ENCODE peak calls at places on chromosome 21, in ten cellular contexts. I, S, W, L, K, H, M, X, N and G are unnamed samples.

GRCh38 chr21:31284797-31285397 is 59.2 kb downstream of the TIAM1 start:
- DNase-seq in W (no peak), X (peak), I (no peak), K (no peak), S (no peak), H (peak), L (no peak), M (peak), N (no peak), G (no peak)

GRCh38 chr21:29254550-29254949 is 44.2 kb upstream of the BACH1 start:
- DNase-seq in M (no peak), N (no peak), I (no peak), S (no peak), W (no peak), X (no peak), L (no peak), K (no peak), H (no peak), G (no peak)

GRCh38 chr21:36478207-36478701 is 1.7 kb downstream of the CLDN14 start:
- DNase-seq in S (no peak), K (no peak), W (no peak), H (peak), L (peak), M (peak), X (peak), I (peak), N (no peak), G (no peak)

GRCh38 chr21:31158789-31159581 is 120.7 kb upstream of the KRTAP19-8 start:
- DNase-seq in I (no peak), W (peak), K (no peak), N (peak), M (no peak), S (no peak), X (no peak), H (peak), L (no peak), G (peak)

GRCh38 chr21:43609501-43610340 is 49.6 kb downstream of the HSF2BP start:
- DNase-seq in K (no peak), S (no peak), N (peak), W (no peak), X (peak), I (no peak), M (peak), L (peak), H (peak), G (no peak)

GRCh38 chr21:42830456-42831455 is 48.6 kb downstream of the WDR4 start:
- DNase-seq in W (no peak), M (no peak), L (no peak), X (no peak), I (no peak), H (no peak), S (no peak), N (peak), K (no peak), G (peak)

GRCh38 chr21:27292229-27292628 is 325.3 kb upstream of the ADAMTS5 start:
- DNase-seq in X (peak), K (no peak), H (no peak), I (no peak), S (no peak), N (no peak), M (no peak), W (no peak), L (no peak), G (no peak)

GRCh38 chr21:29092102-29092959 is 18.9 kb upstream of the CCT8 start:
- DNase-seq in W (no peak), X (peak), N (no peak), K (no peak), H (peak), L (no peak), M (no peak), I (no peak), S (no peak), G (no peak)

GRCh38 chr21:43644609-43645008 is 14.7 kb downstream of the HSF2BP start:
- DNase-seq in H (peak), X (peak), L (no peak), K (no peak), I (no peak), M (no peak), S (no peak), N (no peak), W (no peak), G (no peak)

GRCh38 chr21:45153358-45154318 is 79.3 kb downstream of the ADARB1 start:
- DNase-seq in N (no peak), M (no peak), I (no peak), L (peak), H (peak), W (no peak), K (no peak), S (no peak), X (no peak), G (peak)

GRCh38 chr21:27219068-27219467 is 252.2 kb upstream of the ADAMTS5 start:
- DNase-seq in K (no peak), S (no peak), X (peak), M (no peak), N (no peak), W (no peak), I (no peak), L (peak), H (peak), G (no peak)

GRCh38 chr21:37525810-37526209 is 159.2 kb downstream of the DYRK1A start:
- DNase-seq in X (peak), H (peak), W (no peak), N (no peak), I (no peak), M (no peak), K (no peak), S (no peak), L (peak), G (no peak)

GRCh38 chr21:37551406-37552355 is 185.1 kb downstream of the DYRK1A start:
- DNase-seq in M (no peak), X (peak), W (no peak), H (peak), K (no peak), N (no peak), S (no peak), L (no peak), I (no peak), G (no peak)

GRCh38 chr21:42159560-42160110 is 59.3 kb upstream of the ABCG1 start:
- DNase-seq in S (no peak), M (no peak), X (no peak), W (no peak), L (no peak), H (no peak), N (no peak), I (no peak), K (no peak), G (no peak)

GRCh38 chr21:34612557-34612956 is 2.4 kb downstream of the RCAN1 start:
- DNase-seq in X (no peak), M (no peak), N (no peak), L (no peak), K (no peak), S (no peak), I (no peak), H (no peak), W (no peak), G (no peak)

GRCh38 chr21:29293495-29293894 is 5.2 kb upstream of the BACH1 start:
- DNase-seq in K (no peak), M (no peak), W (no peak), N (no peak), I (peak), X (no peak), S (no peak), H (no peak), L (no peak), G (peak)

GRCh38 chr21:16426936-16427335 is 697.2 kb downstream of the USP25 start:
- DNase-seq in I (no peak), M (no peak), L (no peak), K (no peak), N (no peak), S (no peak), X (no peak), H (peak), W (no peak), G (no peak)

GRCh38 chr21:36733857-36734256 is 34.9 kb downstream of the SIM2 start:
- DNase-seq in I (no peak), M (no peak), S (no peak), K (no peak), N (no peak), W (no peak), X (no peak), L (no peak), H (no peak), G (no peak)

GRCh38 chr21:30463713-30464112 is 16.5 kb downstream of the KRTAP19-1 start:
- DNase-seq in M (peak), I (peak), W (peak), S (no peak), N (peak), H (no peak), K (peak), X (peak), L (no peak), G (peak)

GRCh38 chr21:31335957-31336738 is 7.9 kb downstream of the TIAM1 start:
- DNase-seq in L (peak), H (peak), X (peak), M (peak), S (no peak), N (no peak), K (no peak), I (peak), W (no peak), G (no peak)

GRCh38 chr21:27802816-27803475 is 836.1 kb upstream of the ADAMTS5 start:
- DNase-seq in L (peak), K (peak), H (peak), I (peak), M (no peak), S (peak), N (peak), X (peak), W (peak), G (peak)

GRCh38 chr21:42632336-42632751 is 21.1 kb upstream of the PDE9A start:
- DNase-seq in I (no peak), K (no peak), N (no peak), W (peak), H (no peak), X (no peak), S (no peak), M (no peak), L (no peak), G (no peak)

GRCh38 chr21:45640888-45641479 is 2.5 kb upstream of the PCBP3 start:
- DNase-seq in L (no peak), S (no peak), N (peak), K (no peak), H (peak), X (no peak), I (peak), M (peak), W (peak), G (peak)

GRCh38 chr21:44364151-44365053 is 11.0 kb downstream of the TRPM2 start:
- DNase-seq in H (no peak), I (no peak), W (peak), M (no peak), X (no peak), L (no peak), K (no peak), S (no peak), N (no peak), G (no peak)

GRCh38 chr21:43707462-43707861 is 11.5 kb upstream of the PDXK start:
- DNase-seq in H (no peak), N (no peak), M (no peak), W (no peak), S (no peak), L (no peak), K (no peak), I (no peak), X (no peak), G (no peak)

GRCh38 chr21:34915364-34915834 is 133.7 kb downstream of the RUNX1 start:
- DNase-seq in K (no peak), X (peak), M (no peak), L (no peak), N (no peak), S (no peak), W (peak), I (no peak), H (peak), G (no peak)

GRCh38 chr21:36511484-36512227 is 31.7 kb upstream of the CLDN14 start:
- DNase-seq in M (no peak), X (no peak), L (no peak), H (no peak), S (no peak), I (no peak), N (no peak), K (peak), W (no peak), G (peak)

GRCh38 chr21:44057960-44058651 is 46.0 kb downstream of the TRAPPC10 start:
- DNase-seq in H (no peak), S (no peak), K (no peak), M (no peak), X (no peak), I (no peak), W (no peak), L (no peak), N (no peak), G (no peak)

GRCh38 chr21:43027846-43028731 is 47.5 kb downstream of the CBS start:
- DNase-seq in X (no peak), H (no peak), N (no peak), S (no peak), K (no peak), W (no peak), L (no peak), I (no peak), M (no peak), G (no peak)

GRCh38 chr21:35504277-35504676 is 455.2 kb upstream of the RUNX1 start:
- DNase-seq in K (no peak), N (no peak), X (no peak), S (no peak), W (no peak), H (no peak), I (no peak), L (no peak), M (no peak), G (no peak)